ENCODE peak calls at places on chromosome 17, in six cellular contexts. N, X, P, O, W and K are unnamed samples. For H3K27me3, the result is how much of the 10 kb centered on the place peaks cover.

GRCh38 chr17:74430385-74430705 is 1.5 kb upstream of the GPRC5C start:
- DNase-seq in X (no peak), N (no peak), W (no peak), O (no peak), P (no peak), K (no peak)

GRCh38 chr17:69223809-69224208 is 4.8 kb downstream of the ABCA10 start:
- DNase-seq in W (no peak), N (no peak), X (no peak), P (peak), O (no peak), K (no peak)

GRCh38 chr17:8598913-8599312 is 31.6 kb downstream of the MYH10 start:
- DNase-seq in N (no peak), X (no peak), W (no peak), P (no peak), O (no peak), K (no peak)

GRCh38 chr17:7909080-7909479 is 7.0 kb downstream of the RNF227 start:
- DNase-seq in P (no peak), X (no peak), N (no peak), O (no peak), W (no peak), K (no peak)

GRCh38 chr17:76700627-76701470 is 9.9 kb downstream of the MXRA7 start:
- DNase-seq in O (peak), W (no peak), X (no peak), N (no peak), P (no peak), K (no peak)

GRCh38 chr17:193841-194806 is 12.7 kb upstream of the DOC2B start:
- DNase-seq in N (no peak), W (no peak), P (no peak), X (no peak), O (peak), K (no peak)

GRCh38 chr17:1904273-1905052 is 74.7 kb downstream of the RPA1 start:
- DNase-seq in O (no peak), P (no peak), X (no peak), N (no peak), W (no peak), K (no peak)

GRCh38 chr17:3012926-3013581 is 50.4 kb downstream of the OR1D5 start:
- DNase-seq in O (peak), P (no peak), X (peak), N (peak), W (peak), K (peak)

GRCh38 chr17:69757794-69758430 is 317.1 kb upstream of the KCNJ16 start:
- DNase-seq in X (no peak), W (no peak), P (no peak), N (peak), O (no peak), K (no peak)

GRCh38 chr17:38619937-38620550 is 14.3 kb upstream of the SRCIN1 start:
- DNase-seq in P (no peak), X (no peak), N (no peak), O (no peak), W (no peak), K (peak)

GRCh38 chr17:5123343-5124124 is 7.7 kb downstream of the USP6 start:
- DNase-seq in N (no peak), X (no peak), W (no peak), P (no peak), O (no peak), K (no peak)

GRCh38 chr17:3603870-3604259 is 5.3 kb downstream of the TRPV1 start:
- DNase-seq in P (no peak), X (no peak), N (no peak), O (no peak), W (no peak), K (no peak)

GRCh38 chr17:42113293-42114069 is 967 bp upstream of the DHX58 start:
- DNase-seq in P (no peak), X (no peak), N (no peak), O (no peak), W (no peak), K (no peak)

GRCh38 chr17:82388922-82389283 is 17.3 kb downstream of the UTS2R start:
- DNase-seq in O (no peak), P (no peak), W (no peak), X (no peak), N (no peak), K (no peak)

GRCh38 chr17:82388223-82388921 is 16.8 kb downstream of the UTS2R start:
- DNase-seq in P (no peak), O (no peak), X (no peak), W (no peak), N (no peak), K (peak)

GRCh38 chr17:82390860-82391435 is 19.4 kb downstream of the UTS2R start:
- DNase-seq in X (no peak), W (no peak), P (no peak), O (no peak), N (no peak), K (no peak)

GRCh38 chr17:82390015-82390859 is 18.7 kb downstream of the UTS2R start:
- DNase-seq in O (no peak), N (no peak), X (no peak), W (no peak), P (no peak), K (no peak)

DNA sequence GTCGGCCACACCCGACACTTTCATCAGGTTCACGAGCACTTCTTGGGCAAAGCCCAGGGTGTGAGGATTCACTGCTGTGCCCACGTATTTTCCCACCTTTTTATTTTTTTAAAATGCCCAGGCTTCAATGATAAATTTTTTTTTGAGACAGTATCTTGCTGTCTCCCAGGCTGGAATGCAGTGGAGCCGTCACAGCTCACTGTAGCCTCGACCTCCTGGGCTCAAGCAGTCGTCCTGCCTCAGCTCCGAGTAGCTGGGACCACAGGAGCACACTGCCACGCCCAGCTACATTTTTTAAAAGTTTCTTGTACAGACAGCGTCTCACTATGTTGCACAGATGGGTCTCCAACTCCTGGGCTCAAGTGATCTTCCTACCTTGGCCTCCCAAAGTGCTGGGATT is 17.8 kb downstream of the UTS2R start:
- DNase-seq in P (no peak), X (no peak), N (no peak), O (no peak), W (no peak), K (no peak)
- H3K27me3 ChIP-seq in P (under half), X (under half), N (under half), O (under half), W (under half), K (under half)

GRCh38 chr17:61415374-61416210 is 15.9 kb downstream of the TBX2 start:
- DNase-seq in N (no peak), W (peak), P (no peak), O (no peak), X (peak), K (no peak)
- H3K27me3 ChIP-seq in N (under half), W (under half), P (under half), O (under half), X (half or more), K (under half)

GRCh38 chr17:39868554-39868942 is 546 bp downstream of the ZPBP2 start:
- DNase-seq in N (no peak), O (no peak), W (no peak), X (no peak), P (no peak), K (no peak)

GRCh38 chr17:39867084-39867890 is 715 bp upstream of the ZPBP2 start:
- DNase-seq in O (no peak), P (no peak), X (no peak), W (no peak), N (no peak), K (no peak)

GRCh38 chr17:39872700-39873099 is 4.7 kb downstream of the ZPBP2 start:
- DNase-seq in W (no peak), O (no peak), P (no peak), N (no peak), X (no peak), K (no peak)

GRCh38 chr17:39867891-39868553 is at the start of gene ZPBP2:
- DNase-seq in N (no peak), P (no peak), W (no peak), X (no peak), O (no peak), K (no peak)

DNA sequence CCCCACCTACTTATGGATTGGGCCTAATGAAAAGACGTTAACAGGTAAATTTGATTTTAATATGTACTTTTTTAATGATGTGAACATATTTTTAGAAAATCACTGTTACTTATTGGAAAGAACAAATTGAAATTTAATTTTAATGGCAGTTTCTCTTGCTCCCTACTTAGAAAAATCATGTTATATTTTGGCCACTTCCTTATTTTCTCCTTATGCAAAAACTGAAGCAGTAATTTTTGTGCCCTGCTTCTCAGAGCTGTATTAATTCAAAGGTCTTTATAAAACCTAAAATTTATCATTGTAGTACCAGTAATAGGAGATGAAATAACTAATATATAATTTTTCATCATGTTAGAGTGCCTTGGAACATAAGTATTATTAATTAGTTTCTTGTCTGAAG is 2.8 kb downstream of the ZPBP2 start:
- DNase-seq in N (no peak), O (no peak), P (no peak), W (no peak), X (no peak), K (no peak)
- H3K27me3 ChIP-seq in N (under half), O (under half), P (under half), W (under half), X (half or more), K (under half)

GRCh38 chr17:15265131-15265530 is at the start of gene PMP22:
- DNase-seq in N (no peak), W (no peak), O (peak), P (no peak), X (no peak), K (no peak)
- H3K27me3 ChIP-seq in N (under half), W (under half), O (under half), P (under half), X (half or more), K (under half)

GRCh38 chr17:36727577-36727976 is 126.2 kb downstream of the MRM1 start:
- DNase-seq in P (no peak), O (no peak), X (no peak), N (no peak), W (no peak), K (no peak)

GRCh38 chr17:36728030-36728991 is 126.9 kb downstream of the MRM1 start:
- DNase-seq in X (no peak), O (no peak), W (no peak), P (no peak), N (no peak), K (no peak)

GRCh38 chr17:36723459-36723858 is 122.1 kb downstream of the MRM1 start:
- DNase-seq in P (no peak), N (no peak), X (no peak), W (no peak), O (no peak), K (no peak)

GRCh38 chr17:36722903-36723263 is 121.5 kb downstream of the MRM1 start:
- DNase-seq in N (no peak), W (no peak), X (no peak), P (no peak), O (no peak), K (no peak)

GRCh38 chr17:36726199-36726598 is 124.8 kb downstream of the MRM1 start:
- DNase-seq in P (no peak), W (no peak), O (no peak), N (no peak), X (no peak), K (no peak)
- H3K27me3 ChIP-seq in P (half or more), W (under half), O (under half), N (under half), X (half or more), K (under half)

DNA sequence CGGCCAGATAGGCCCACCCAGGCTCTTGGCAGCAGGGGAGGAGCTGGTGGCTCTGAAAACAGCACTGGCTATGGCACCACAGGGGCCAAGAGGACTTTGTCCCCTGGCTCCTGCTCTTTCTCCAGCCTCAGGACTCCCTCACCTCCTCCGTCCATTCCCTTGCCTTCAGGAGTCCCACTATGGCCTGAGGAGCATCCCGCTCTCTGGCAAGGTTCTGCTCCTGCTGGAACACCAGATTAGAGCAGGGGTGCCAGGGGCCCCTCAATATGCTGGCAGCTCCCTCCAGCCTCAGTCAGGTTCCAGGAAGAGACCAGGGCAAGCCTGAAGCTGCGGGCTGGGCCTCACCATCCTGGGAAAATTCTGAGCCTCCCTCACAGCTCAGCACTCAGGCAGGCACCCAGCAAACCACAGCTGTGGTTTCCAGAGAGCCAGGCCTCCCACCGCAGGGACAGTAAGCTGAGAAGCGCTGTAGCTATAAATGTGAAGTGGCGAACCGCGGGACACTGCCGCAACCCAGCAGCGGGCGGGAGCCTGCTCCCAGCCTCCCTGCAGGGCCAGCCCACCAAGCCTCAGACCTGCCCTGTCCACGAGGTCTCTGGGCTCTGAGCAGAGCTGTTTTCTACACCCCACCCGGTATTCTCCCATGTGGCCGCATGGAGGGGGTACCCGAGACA is 25.7 kb downstream of the C17orf100 start:
- DNase-seq in P (no peak), N (no peak), X (no peak), W (no peak), O (no peak), K (peak)
- H3K27me3 ChIP-seq in P (under half), N (under half), X (half or more), W (under half), O (under half), K (under half)

DNA sequence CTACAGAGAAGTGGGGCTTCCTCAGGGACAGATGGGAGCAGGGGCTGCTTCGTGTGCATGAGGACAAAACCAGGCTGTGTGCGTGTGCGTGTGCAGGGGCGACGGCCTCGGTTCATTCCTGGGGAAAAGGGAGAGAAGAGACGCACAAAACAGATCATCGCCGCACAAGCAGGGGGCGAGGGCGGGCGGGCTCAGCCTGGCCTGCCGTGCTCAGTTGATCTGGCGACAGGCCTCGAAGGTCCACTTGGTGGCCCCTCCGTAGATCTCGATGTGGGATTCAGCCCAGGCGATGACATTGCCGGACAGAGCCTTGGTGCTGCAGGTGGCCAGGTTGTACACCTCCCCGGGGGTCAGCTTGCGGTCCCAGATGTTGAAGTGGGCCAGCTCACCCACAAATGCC is 5.8 kb downstream of the NPTX1 start:
- DNase-seq in O (no peak), N (no peak), X (no peak), P (no peak), W (no peak), K (no peak)
- H3K27me3 ChIP-seq in O (under half), N (half or more), X (half or more), P (half or more), W (half or more), K (under half)